ENCODE peak calls at places on chromosomes 6 and 20, in six cellular contexts. F, T, H, V, R and P are unnamed samples.

GRCh38 chr20:48336647-48337046 is 491.2 kb downstream of the PREX1 start:
- DNase-seq in F (no peak), T (no peak), H (no peak), V (no peak), R (no peak), P (no peak)

GRCh38 chr6:162151050-162151658 is 576.4 kb downstream of the PRKN start:
- DNase-seq in F (no peak), T (no peak), H (peak), V (peak), R (no peak), P (no peak)

GRCh38 chr6:84554069-84554468 is 210.3 kb downstream of the TBX18 start:
- DNase-seq in F (no peak), T (no peak), H (no peak), V (no peak), R (no peak), P (no peak)

GRCh38 chr6:154891901-154892300 is 103.2 kb upstream of the TIAM2 start:
- DNase-seq in F (no peak), T (no peak), H (no peak), V (peak), R (no peak), P (no peak)

GRCh38 chr6:127515794-127516675 is 3.1 kb downstream of the MTCL3 start:
- DNase-seq in F (peak), T (peak), H (peak), V (peak), R (peak), P (peak)

GRCh38 chr6:390914-391558 is 516 bp upstream of the IRF4 start:
- DNase-seq in F (no peak), T (peak), H (no peak), V (no peak), R (no peak), P (no peak)

GRCh38 chr20:19889011-19889953 is 127.9 kb upstream of the NAA20 start:
- DNase-seq in F (no peak), T (peak), H (peak), V (peak), R (peak), P (no peak)

GRCh38 chr6:25844518-25844917 is 12.7 kb upstream of the SLC17A1 start:
- DNase-seq in F (no peak), T (no peak), H (no peak), V (no peak), R (no peak), P (no peak)

GRCh38 chr6:54041239-54041638 is 70.0 kb upstream of the MLIP start:
- DNase-seq in F (no peak), T (no peak), H (no peak), V (no peak), R (no peak), P (no peak)

GRCh38 chr6:147970970-147971369 is 371.7 kb upstream of the SASH1 start:
- DNase-seq in F (no peak), T (no peak), H (no peak), V (no peak), R (no peak), P (no peak)

GRCh38 chr6:44489912-44490604 is 102.6 kb downstream of the CDC5L start:
- DNase-seq in F (peak), T (peak), H (no peak), V (peak), R (no peak), P (no peak)

GRCh38 chr6:87518453-87518852 is 45.7 kb downstream of the SLC35A1 start:
- DNase-seq in F (no peak), T (no peak), H (no peak), V (no peak), R (no peak), P (no peak)

GRCh38 chr6:54856137-54856536 is 9.6 kb downstream of the FAM83B start:
- DNase-seq in F (no peak), T (no peak), H (no peak), V (no peak), R (no peak), P (no peak)

GRCh38 chr20:5557123-5557522 is 193.1 kb upstream of the SHLD1 start:
- DNase-seq in F (no peak), T (peak), H (peak), V (peak), R (no peak), P (peak)